ENCODE peak calls at places on chromosomes 1 and 21, in four cellular contexts. S, X, I and H are unnamed samples.

GRCh38 chr1:111441573-111442192 is 7.4 kb downstream of the WDR77 start:
- DNase-seq in S (no peak), X (no peak), I (peak; percentile 25), H (no peak)

GRCh38 chr1:173717238-173717637 is 2.5 kb downstream of the KLHL20 start:
- DNase-seq in S (no peak), X (no peak), I (no peak), H (no peak)

GRCh38 chr1:155499953-155500621 is 62.5 kb downstream of the ASH1L start:
- DNase-seq in S (peak; percentile 26), X (no peak), I (no peak), H (no peak)

GRCh38 chr1:1236945-1237873 is 5.2 kb downstream of the B3GALT6 start:
- DNase-seq in S (no peak), X (no peak), I (no peak), H (no peak)

GRCh38 chr1:154403983-154404382 is 1.2 kb upstream of the IL6R start:
- DNase-seq in S (no peak), X (no peak), I (no peak), H (no peak)

GRCh38 chr1:200410566-200410878 is 686 bp upstream of the ZNF281 start:
- DNase-seq in S (no peak), X (no peak), I (no peak), H (no peak)

GRCh38 chr1:201845331-201846083 is 16.6 kb downstream of the IPO9 start:
- DNase-seq in S (no peak), X (no peak), I (peak; percentile 79), H (no peak)

GRCh38 chr1:40806724-40807675 is 23.4 kb downstream of the KCNQ4 start:
- DNase-seq in S (no peak), X (no peak), I (no peak), H (peak; percentile 85)

GRCh38 chr1:82806133-82806532 is 1005.4 kb downstream of the ADGRL2 start:
- DNase-seq in S (no peak), X (no peak), I (no peak), H (no peak)

GRCh38 chr1:25904942-25905679 is 1.1 kb downstream of the STMN1 start:
- DNase-seq in S (peak; percentile 93), X (peak; percentile 96), I (peak; percentile 88), H (peak; percentile 99)

GRCh38 chr1:8863138-8863537 is 15.3 kb downstream of the ENO1 start:
- DNase-seq in S (no peak), X (no peak), I (no peak), H (no peak)

GRCh38 chr1:8866173-8866791 is 12.2 kb downstream of the ENO1 start:
- DNase-seq in S (no peak), X (no peak), I (no peak), H (no peak)

GRCh38 chr1:8866792-8867415 is 11.6 kb downstream of the ENO1 start:
- DNase-seq in S (no peak), X (no peak), I (no peak), H (no peak)

GRCh38 chr1:8863712-8864324 is 14.7 kb downstream of the ENO1 start:
- DNase-seq in S (no peak), X (no peak), I (no peak), H (no peak)

GRCh38 chr1:8864713-8865397 is 13.6 kb downstream of the ENO1 start:
- DNase-seq in S (no peak), X (no peak), I (no peak), H (no peak)
- H3K27ac ChIP-seq in S (no peak overlapping the region), X (no peak overlapping the region), I (no peak overlapping the region), H (no peak overlapping the region)

GRCh38 chr1:44523747-44524146 is 118.7 kb downstream of the RNF220 start:
- DNase-seq in S (no peak), X (no peak), I (no peak), H (no peak)
- H3K4me3 ChIP-seq in S (no peak overlapping the region), X (no peak overlapping the region), I (no peak overlapping the region), H (no peak overlapping the region)

DNA sequence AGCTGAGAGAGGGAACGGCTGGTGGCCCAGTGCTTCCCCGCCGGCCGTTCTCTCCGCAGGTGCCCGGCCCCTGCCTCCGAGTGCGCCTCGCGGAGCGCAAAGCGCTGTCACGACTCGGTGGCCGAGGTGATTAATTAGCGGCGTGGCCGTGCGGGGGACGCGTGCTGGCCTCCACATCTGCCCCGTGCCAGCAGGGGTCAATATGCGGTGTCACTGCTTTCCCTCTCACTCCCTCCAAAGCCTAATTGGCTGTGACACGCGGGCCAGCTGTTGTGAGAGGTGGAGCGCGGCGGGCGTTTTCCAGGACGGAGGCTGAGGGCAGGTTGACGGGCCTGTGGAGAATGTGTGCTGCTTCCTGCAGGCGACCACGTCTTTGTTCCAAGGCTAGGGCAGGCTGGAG is 239.0 kb downstream of the LMX1A start:
- DNase-seq in S (no peak), X (no peak), I (no peak), H (no peak)
- H3K9me3 ChIP-seq in S (no peaks in the 10 kb centered on the region), X (no peaks in the 10 kb centered on the region), I (no peaks in the 10 kb centered on the region), H (peaks cover 2% of the 10 kb centered on the region)

GRCh38 chr1:23791434-23792047 is 596 bp downstream of the LYPLA2 start:
- DNase-seq in S (no peak), X (peak; percentile 61), I (no peak), H (no peak)
- H3K27ac ChIP-seq in S (peak overlapping the region; percentile 82), X (peak overlapping the region; percentile 79), I (peak overlapping the region; percentile 70), H (no peak overlapping the region)

GRCh38 chr21:41360072-41360821 is 1.6 kb upstream of the MX2 start:
- DNase-seq in S (peak; percentile 69), X (no peak), I (peak; percentile 26), H (no peak)

GRCh38 chr21:41362605-41363369 is 960 bp downstream of the MX2 start:
- DNase-seq in S (no peak), X (no peak), I (no peak), H (no peak)

GRCh38 chr21:41361053-41361785 is 608 bp upstream of the MX2 start:
- DNase-seq in S (no peak), X (no peak), I (no peak), H (peak; percentile 62)

GRCh38 chr21:41363370-41364270 is 1.8 kb downstream of the MX2 start:
- DNase-seq in S (no peak), X (no peak), I (no peak), H (peak; percentile 61)

DNA sequence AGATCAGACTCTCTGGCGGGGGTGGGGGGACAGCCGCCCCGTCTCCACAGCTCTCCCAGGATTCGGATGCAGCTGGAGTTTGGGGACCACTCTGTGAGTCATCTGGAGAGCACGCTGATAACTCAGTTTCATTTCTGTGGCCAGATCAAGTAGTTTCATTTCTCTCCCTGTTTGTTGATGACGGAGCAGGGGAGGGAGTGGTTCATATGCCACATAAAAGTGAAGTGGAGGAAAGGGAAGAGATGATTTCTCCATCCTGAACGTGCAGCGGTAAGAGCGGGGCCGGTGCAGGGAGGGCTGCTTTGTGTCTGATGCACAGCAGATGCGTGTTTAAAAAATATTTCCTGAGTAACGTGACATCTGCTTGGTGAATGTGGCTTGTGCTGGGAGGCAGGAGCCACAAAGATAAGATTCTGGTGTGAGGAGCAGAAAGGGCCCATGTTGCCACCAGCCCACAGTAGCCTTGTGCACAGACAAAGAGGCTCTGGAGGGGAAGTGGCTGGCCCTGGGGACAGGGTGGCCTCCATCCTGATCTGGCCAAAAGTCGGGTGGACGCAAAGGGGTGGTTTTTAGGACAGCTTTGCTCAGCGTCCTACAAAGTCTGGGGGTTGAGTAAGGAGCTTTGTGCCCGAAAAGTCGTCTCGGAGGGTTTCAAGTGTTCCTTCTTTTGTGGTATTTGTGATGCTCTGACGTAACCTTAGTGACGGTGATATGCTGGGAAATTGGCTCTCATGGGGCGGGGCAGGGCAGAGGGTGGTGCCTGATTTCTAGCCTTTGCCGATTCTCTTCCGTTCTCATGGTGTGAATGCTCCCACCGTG is at the start of gene MX2:
- DNase-seq in S (no peak), X (peak; percentile 80), I (peak; percentile 81), H (peak; percentile 76)
- H3K4me3 ChIP-seq in S (no peak within 1 kb of the TSS), X (peak within 1 kb of the TSS; percentile 50), I (peak within 1 kb of the TSS; percentile 3), H (no peak within 1 kb of the TSS)